ENCODE peak calls at places on chromosomes 4 and X, in four cellular contexts. V is uterus; D is IMR-90; A is CD4-positive, CD25-positive, alpha-beta regulatory T cell. T is an unnamed sample.
A peak's percentile ranks its signal among the peaks of the same experiment; 100 is the strongest.

GRCh38 chr4:163166041-163166579 is 580 bp downstream of the NAF1 start:
- DNase-seq in D (peak; percentile 33), A (peak; percentile 79), V (peak; percentile 38), T (peak; percentile 35)

GRCh38 chr4:8198906-8199593 is at the start of gene SH3TC1:
- DNase-seq in A (peak; percentile 82), D (peak; percentile 86), V (peak; percentile 66), T (peak; percentile 79)

GRCh38 chrX:12460929-12461328 is 322.7 kb downstream of the FRMPD4 start:
- DNase-seq in D (no peak), V (no peak), A (no peak), T (no peak)

GRCh38 chrX:42988700-42989099 is 210.7 kb upstream of the PPP1R2C start:
- DNase-seq in V (no peak), A (no peak), D (no peak), T (no peak)

GRCh38 chr4:40721730-40722171 is 28.0 kb upstream of the NSUN7 start:
- DNase-seq in D (peak; percentile 58), A (no peak), V (no peak), T (no peak)

GRCh38 chr4:6008766-6009385 is 9.4 kb downstream of the C4orf50 start:
- DNase-seq in A (no peak), D (no peak), V (no peak), T (no peak)

GRCh38 chr4:1667273-1667672 is 16.8 kb downstream of the FAM53A start:
- DNase-seq in D (no peak), V (no peak), A (no peak), T (no peak)

GRCh38 chr4:154743683-154744340 is at the start of gene LRAT:
- DNase-seq in V (no peak), A (peak; percentile 43), D (no peak), T (no peak)

GRCh38 chrX:142359359-142359758 is 154.3 kb upstream of the MAGEC2 start:
- DNase-seq in D (no peak), A (no peak), V (no peak), T (no peak)

GRCh38 chr4:77001907-77002306 is 52.4 kb downstream of the SEPTIN11 start:
- DNase-seq in D (peak; percentile 79), V (no peak), A (no peak), T (peak; percentile 69)

GRCh38 chr4:69239777-69240176 is 25.2 kb upstream of the UGT2B11 start:
- DNase-seq in A (no peak), D (no peak), V (no peak), T (no peak)

GRCh38 chrX:151745651-151746050 is 11.1 kb downstream of the CNGA2 start:
- DNase-seq in A (no peak), V (no peak), D (no peak), T (no peak)

GRCh38 chr4:7398788-7399432 is 35.8 kb downstream of the PSAPL1 start:
- DNase-seq in D (no peak), A (no peak), V (no peak), T (no peak)

GRCh38 chr4:51906167-51906647 is 63.3 kb downstream of the DCUN1D4 start:
- DNase-seq in V (no peak), A (no peak), D (peak; percentile 47), T (no peak)

GRCh38 chrX:16785247-16786138 is 773 bp upstream of the TXLNG start:
- DNase-seq in A (no peak), V (peak; percentile 36), D (no peak), T (no peak)

GRCh38 chr4:101259876-101260275 is 87.5 kb downstream of the PPP3CA start:
- DNase-seq in A (no peak), D (peak; percentile 34), V (no peak), T (no peak)

GRCh38 chrX:153755136-153755535 is 8.9 kb upstream of the PLXNB3 start:
- DNase-seq in D (no peak), A (no peak), V (no peak), T (no peak)

GRCh38 chrX:134632386-134632785 is 25.9 kb downstream of the PLAC1 start:
- DNase-seq in V (peak; percentile 27), A (no peak), D (no peak), T (no peak)

GRCh38 chrX:87425618-87426017 is 92.0 kb upstream of the KLHL4 start:
- DNase-seq in V (no peak), D (no peak), A (no peak), T (no peak)

GRCh38 chr4:110108470-110108869 is 89.9 kb downstream of the ELOVL6 start:
- DNase-seq in V (no peak), D (no peak), A (no peak), T (no peak)

GRCh38 chr4:123746981-123747380 is 350.4 kb downstream of the SPRY1 start:
- DNase-seq in D (no peak), V (no peak), A (no peak), T (peak; percentile 56)

GRCh38 chrX:101977091-101977490 is 45.3 kb upstream of the ZMAT1 start:
- DNase-seq in A (no peak), V (no peak), D (no peak), T (no peak)

GRCh38 chrX:150899191-150899757 is 806 bp upstream of the CD99L2 start:
- DNase-seq in V (peak; percentile 22), A (peak; percentile 62), D (peak; percentile 6), T (no peak)

GRCh38 chr4:108544504-108544903 is 75.9 kb upstream of the RPL34 start:
- DNase-seq in D (peak; percentile 43), A (no peak), V (no peak), T (no peak)

GRCh38 chr4:125389713-125390112 is 75.0 kb downstream of the FAT4 start:
- DNase-seq in A (no peak), V (no peak), D (peak; percentile 96), T (peak; percentile 83)

GRCh38 chr4:182928061-182928460 is 10.9 kb upstream of the DCTD start:
- DNase-seq in A (no peak), V (no peak), D (no peak), T (no peak)

GRCh38 chrX:153625271-153626024 is 21.6 kb upstream of the DUSP9 start:
- DNase-seq in D (no peak), A (no peak), V (peak; percentile 5), T (no peak)

GRCh38 chrX:107747596-107748161 is 27.9 kb downstream of the TSC22D3 start:
- DNase-seq in D (peak; percentile 19), V (peak; percentile 60), A (no peak), T (peak; percentile 51)

GRCh38 chrX:108033890-108034289 is 11.0 kb upstream of the VSIG1 start:
- DNase-seq in A (no peak), V (no peak), D (no peak), T (no peak)

GRCh38 chrX:44914532-44915198 is 41.7 kb downstream of the KDM6A start:
- DNase-seq in D (peak; percentile 68), V (no peak), A (no peak), T (peak; percentile 52)

GRCh38 chrX:78658851-78659744 is at the start of gene RTL3:
- DNase-seq in D (peak; percentile 78), A (no peak), V (no peak), T (peak; percentile 56)

GRCh38 chr4:145217339-145217738 is 37.0 kb upstream of the OTUD4 start:
- DNase-seq in D (no peak), V (no peak), A (no peak), T (no peak)

GRCh38 chr4:19213388-19213787 is 1038.3 kb upstream of the SLIT2 start:
- DNase-seq in D (peak; percentile 54), A (no peak), V (no peak), T (peak; percentile 21)

GRCh38 chr4:31193516-31193915 is 473.3 kb downstream of the PCDH7 start:
- DNase-seq in A (no peak), V (no peak), D (no peak), T (no peak)

GRCh38 chr4:10106421-10107039 is 10.1 kb downstream of the WDR1 start:
- DNase-seq in D (peak; percentile 97), V (peak; percentile 96), A (peak; percentile 71), T (peak; percentile 97)

GRCh38 chr4:52248836-52249235 is 197.7 kb downstream of the SPATA18 start:
- DNase-seq in A (no peak), D (no peak), V (no peak), T (no peak)

GRCh38 chr4:105605493-105605892 is 53.1 kb downstream of the ARHGEF38 start:
- DNase-seq in A (no peak), V (no peak), D (peak; percentile 17), T (peak; percentile 28)
- H3K27ac ChIP-seq in A (no peak overlapping the region), V (no peak overlapping the region), D (no peak overlapping the region), T (no peak overlapping the region)

DNA sequence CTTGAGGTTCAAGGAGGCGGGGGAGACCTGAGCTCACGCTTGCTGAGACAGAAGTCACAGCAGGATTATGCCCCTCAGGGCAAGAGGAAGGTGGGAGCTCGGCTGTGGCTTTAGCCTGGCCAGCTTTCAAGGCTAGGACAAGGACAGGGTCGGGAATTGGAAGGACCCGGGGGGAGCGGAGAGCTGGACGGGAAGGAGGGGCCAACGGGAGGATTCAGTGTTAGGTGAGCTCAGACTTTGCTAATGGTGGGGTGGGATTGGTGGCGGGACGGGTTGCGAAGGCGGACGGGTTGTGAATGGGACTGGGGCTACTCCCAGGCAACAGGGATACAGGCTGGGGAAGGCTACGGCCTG is 219 bp downstream of the RIBC1 start:
- DNase-seq in D (no peak), A (no peak), V (no peak), T (no peak)
- H3K27ac ChIP-seq in D (no peak overlapping the region), A (peak overlapping the region; percentile 95), V (peak overlapping the region; percentile 95), T (peak overlapping the region; percentile 35)

GRCh38 chr4:189117426-189117825 is 823.2 kb upstream of the FRG1 start:
- DNase-seq in D (peak; percentile 13), A (no peak), V (no peak), T (no peak)
- H3K27ac ChIP-seq in D (no peak overlapping the region), A (no peak overlapping the region), V (no peak overlapping the region), T (no peak overlapping the region)

GRCh38 chr4:157832596-157832995 is 340.2 kb downstream of the GASK1B start:
- DNase-seq in D (no peak), A (no peak), V (no peak), T (no peak)
- H3K27ac ChIP-seq in D (no peak overlapping the region), A (no peak overlapping the region), V (no peak overlapping the region), T (no peak overlapping the region)

GRCh38 chrX:64204701-64205440 is 637 bp downstream of the AMER1 start:
- DNase-seq in A (peak; percentile 26), D (peak; percentile 19), V (peak; percentile 24), T (no peak)

GRCh38 chrX:64205735-64206491 is 405 bp upstream of the AMER1 start:
- DNase-seq in D (peak; percentile 87), A (peak; percentile 92), V (peak; percentile 95), T (peak; percentile 94)

GRCh38 chrX:64205441-64205734 is at the start of gene AMER1:
- DNase-seq in A (no peak), D (no peak), V (no peak), T (no peak)

GRCh38 chrX:64202808-64203320 is 2.6 kb downstream of the AMER1 start:
- DNase-seq in D (peak; percentile 16), V (no peak), A (no peak), T (no peak)

GRCh38 chrX:64204252-64204651 is 1.3 kb downstream of the AMER1 start:
- DNase-seq in A (no peak), V (peak; percentile 16), D (peak; percentile 1), T (no peak)
- H3K27ac ChIP-seq in A (no peak overlapping the region), V (peak overlapping the region; percentile 91), D (peak overlapping the region; percentile 77), T (no peak overlapping the region)

DNA sequence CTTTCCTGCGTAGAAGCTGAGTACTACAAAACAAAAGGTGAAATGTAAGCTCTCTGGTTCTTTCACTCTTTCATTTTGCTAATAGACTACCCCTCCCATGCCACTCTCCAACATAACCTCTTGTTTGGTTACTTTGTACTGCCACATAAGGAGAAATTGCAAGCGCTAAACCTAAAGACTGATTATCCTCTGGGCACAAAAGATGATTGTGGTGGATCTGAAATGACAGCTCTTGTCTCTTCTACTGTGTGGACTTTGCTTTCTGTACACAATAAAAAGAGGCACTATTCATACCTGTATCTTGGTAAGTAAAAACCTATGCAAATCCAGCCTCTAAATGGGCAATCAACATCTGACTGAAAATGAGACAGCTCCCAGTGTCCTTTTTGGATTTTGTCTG is 5.3 kb downstream of the MBNL3 start:
- DNase-seq in V (no peak), D (no peak), A (no peak), T (no peak)
- H3K27ac ChIP-seq in V (no peak overlapping the region), D (no peak overlapping the region), A (no peak overlapping the region), T (no peak overlapping the region)